ENCODE peak calls at places on chromosomes 3 and 15, in four cellular contexts. One of them, this sample, is unnamed.

GRCh38 chr15:36601497-36601932 is 22.1 kb downstream of the CDIN1 start:
- DNase-seq in HepG2: no peak
- DNase-seq in K562: no peak
- DNase-seq in GM12878: no peak
- DNase-seq in this sample: no peak

GRCh38 chr15:78243491-78243941 is 9.2 kb upstream of the ACSBG1 start:
- DNase-seq in HepG2: no peak
- DNase-seq in K562: peak; percentile 46
- DNase-seq in GM12878: no peak
- DNase-seq in this sample: peak; percentile 66

GRCh38 chr3:129749692-129750091 is 143.2 kb upstream of the PLXND1 start:
- DNase-seq in HepG2: no peak
- DNase-seq in K562: no peak
- DNase-seq in GM12878: no peak
- DNase-seq in this sample: no peak

GRCh38 chr15:89052474-89052873 is 35.8 kb upstream of the ABHD2 start:
- DNase-seq in HepG2: no peak
- DNase-seq in K562: no peak
- DNase-seq in GM12878: no peak
- DNase-seq in this sample: no peak

GRCh38 chr3:55166577-55167555 is 239.0 kb upstream of the LRTM1 start:
- DNase-seq in HepG2: no peak
- DNase-seq in K562: no peak
- DNase-seq in GM12878: peak; percentile 15
- DNase-seq in this sample: no peak

GRCh38 chr15:26294062-26294689 is 431.0 kb upstream of the ATP10A start:
- DNase-seq in HepG2: no peak
- DNase-seq in K562: no peak
- DNase-seq in GM12878: no peak
- DNase-seq in this sample: peak; percentile 61

GRCh38 chr3:126031981-126032471 is 51.9 kb downstream of the SLC41A3 start:
- DNase-seq in HepG2: no peak
- DNase-seq in K562: no peak
- DNase-seq in GM12878: no peak
- DNase-seq in this sample: no peak

GRCh38 chr3:8732413-8732812 is 1.2 kb upstream of the CAV3 start:
- DNase-seq in HepG2: no peak
- DNase-seq in K562: no peak
- DNase-seq in GM12878: no peak
- DNase-seq in this sample: no peak

GRCh38 chr15:40776537-40777141 is 6.9 kb downstream of the C15orf62 start:
- DNase-seq in HepG2: no peak
- DNase-seq in K562: no peak
- DNase-seq in GM12878: no peak
- DNase-seq in this sample: no peak

GRCh38 chr15:79452244-79453051 is 20.3 kb downstream of the MINAR1 start:
- DNase-seq in HepG2: no peak
- DNase-seq in K562: no peak
- DNase-seq in GM12878: no peak
- DNase-seq in this sample: no peak

GRCh38 chr3:194773216-194773615 is 87.5 kb downstream of the FAM43A start:
- DNase-seq in HepG2: no peak
- DNase-seq in K562: no peak
- DNase-seq in GM12878: no peak
- DNase-seq in this sample: no peak

GRCh38 chr15:90126457-90127435 is 24.5 kb upstream of the IDH2 start:
- DNase-seq in HepG2: peak; percentile 64
- DNase-seq in K562: no peak
- DNase-seq in GM12878: no peak
- DNase-seq in this sample: peak; percentile 83

GRCh38 chr15:68812596-68813548 is 7.8 kb downstream of the ANP32A start:
- DNase-seq in HepG2: no peak
- DNase-seq in K562: no peak
- DNase-seq in GM12878: no peak
- DNase-seq in this sample: no peak

GRCh38 chr15:101608182-101608581 is 44.0 kb downstream of the TM2D3 start:
- DNase-seq in HepG2: no peak
- DNase-seq in K562: no peak
- DNase-seq in GM12878: no peak
- DNase-seq in this sample: no peak

GRCh38 chr15:77036537-77037474 is 34.1 kb downstream of the TSPAN3 start:
- DNase-seq in HepG2: no peak
- DNase-seq in K562: no peak
- DNase-seq in GM12878: no peak
- DNase-seq in this sample: no peak

GRCh38 chr15:28182731-28183130 is 83.6 kb upstream of the OCA2 start:
- DNase-seq in HepG2: no peak
- DNase-seq in K562: no peak
- DNase-seq in GM12878: no peak
- DNase-seq in this sample: no peak

GRCh38 chr3:131526801-131527347 is 24.1 kb upstream of the MRPL3 start:
- DNase-seq in HepG2: peak; percentile 32
- DNase-seq in K562: peak; percentile 57
- DNase-seq in GM12878: no peak
- DNase-seq in this sample: peak; percentile 91

GRCh38 chr3:195069501-195070251 is 201.3 kb downstream of the XXYLT1 start:
- DNase-seq in HepG2: no peak
- DNase-seq in K562: no peak
- DNase-seq in GM12878: no peak
- DNase-seq in this sample: no peak

GRCh38 chr3:185630182-185630622 is 44.1 kb downstream of the SENP2 start:
- DNase-seq in HepG2: no peak
- DNase-seq in K562: no peak
- DNase-seq in GM12878: no peak
- DNase-seq in this sample: no peak

GRCh38 chr3:33115024-33115768 is 1.4 kb downstream of the CRTAP start:
- DNase-seq in HepG2: no peak
- DNase-seq in K562: peak; percentile 65
- DNase-seq in GM12878: no peak
- DNase-seq in this sample: no peak

GRCh38 chr3:152209060-152209459 is 59.7 kb upstream of the MBNL1 start:
- DNase-seq in HepG2: peak; percentile 2
- DNase-seq in K562: no peak
- DNase-seq in GM12878: no peak
- DNase-seq in this sample: no peak

GRCh38 chr3:12556723-12557471 is at the start of gene MKRN2:
- DNase-seq in HepG2: peak; percentile 64
- DNase-seq in K562: peak; percentile 93
- DNase-seq in GM12878: peak; percentile 33
- DNase-seq in this sample: peak; percentile 86

GRCh38 chr3:12557472-12558105 is 702 bp downstream of the MKRN2 start:
- DNase-seq in HepG2: peak; percentile 49
- DNase-seq in K562: peak; percentile 41
- DNase-seq in GM12878: no peak
- DNase-seq in this sample: no peak

GRCh38 chr3:12549971-12550760 is 4.9 kb upstream of the MKRN2OS start:
- DNase-seq in HepG2: no peak
- DNase-seq in K562: no peak
- DNase-seq in GM12878: no peak
- DNase-seq in this sample: no peak

GRCh38 chr3:12556243-12556722 is 604 bp upstream of the MKRN2 start:
- DNase-seq in HepG2: no peak
- DNase-seq in K562: no peak
- DNase-seq in GM12878: no peak
- DNase-seq in this sample: no peak

DNA sequence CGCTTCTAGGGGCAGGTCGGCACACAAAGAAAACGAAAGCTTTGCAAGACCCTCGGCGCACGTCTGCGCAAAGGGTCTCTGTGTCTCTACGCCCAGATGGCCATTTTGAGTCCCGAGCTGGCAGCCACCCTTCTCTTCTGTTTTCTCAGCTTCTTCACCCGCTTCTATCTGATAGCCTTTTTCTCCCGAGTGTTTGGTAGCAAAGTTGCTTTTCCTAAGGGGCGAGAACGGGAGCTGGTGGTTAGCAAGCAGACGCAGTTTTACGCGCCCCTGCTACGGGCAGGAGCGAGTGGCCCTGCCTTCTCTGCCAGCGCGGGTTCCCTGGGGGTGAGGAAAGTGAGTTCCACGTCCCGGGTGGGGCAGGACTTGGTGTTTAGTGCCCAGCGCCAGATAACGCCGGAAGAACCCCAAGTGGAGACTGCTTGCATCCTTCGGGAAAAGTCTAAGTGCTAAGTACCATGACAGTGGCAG is 2.9 kb upstream of the MKRN2 start:
- DNase-seq in HepG2: no peak
- DNase-seq in K562: no peak
- DNase-seq in GM12878: no peak
- DNase-seq in this sample: no peak
- TF ChIP-seq ATF3 in HepG2: no peak
- TF ChIP-seq ATF3 in K562: no peak
- TF ChIP-seq ATF3 in GM12878: no peak
- TF ChIP-seq ATF3 in this sample: no peak

GRCh38 chr15:50458301-50458700 is 34.1 kb downstream of the USP8 start:
- DNase-seq in HepG2: no peak
- DNase-seq in K562: no peak
- DNase-seq in GM12878: no peak
- DNase-seq in this sample: no peak

GRCh38 chr15:50463423-50464358 is 39.5 kb downstream of the USP8 start:
- DNase-seq in HepG2: peak; percentile 12
- DNase-seq in K562: no peak
- DNase-seq in GM12878: no peak
- DNase-seq in this sample: no peak

GRCh38 chr15:50452927-50453326 is 28.7 kb downstream of the USP8 start:
- DNase-seq in HepG2: no peak
- DNase-seq in K562: no peak
- DNase-seq in GM12878: no peak
- DNase-seq in this sample: no peak

DNA sequence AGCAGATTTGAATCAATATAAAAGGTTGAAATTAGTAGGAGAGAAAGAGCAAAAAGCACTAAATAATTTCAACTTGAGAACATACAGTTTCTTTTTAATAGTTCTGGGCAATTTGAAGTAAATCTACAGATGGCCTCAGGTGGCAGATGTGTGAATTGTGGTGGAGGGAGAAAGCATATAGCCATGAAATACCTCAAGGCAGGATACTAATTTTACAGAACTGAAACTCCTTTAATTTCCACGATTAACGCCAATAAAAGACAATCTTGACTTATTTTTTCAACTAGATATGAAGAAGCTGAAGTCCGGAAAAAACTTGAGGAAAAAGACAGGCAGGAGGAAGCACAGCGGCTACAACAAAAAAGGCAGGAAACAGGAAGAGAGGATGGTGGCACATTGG is 34.5 kb downstream of the USP8 start:
- DNase-seq in HepG2: no peak
- DNase-seq in K562: no peak
- DNase-seq in GM12878: no peak
- DNase-seq in this sample: no peak
- TF ChIP-seq CREM in HepG2: no peak
- TF ChIP-seq CREM in K562: no peak
- TF ChIP-seq CREM in GM12878: no peak
- TF ChIP-seq CREM in this sample: no peak

GRCh38 chr3:133514418-133514817 is 59.1 kb upstream of the CDV3 start:
- DNase-seq in HepG2: no peak
- DNase-seq in K562: no peak
- DNase-seq in GM12878: no peak
- DNase-seq in this sample: no peak
- TF ChIP-seq ATF3 in HepG2: no peak
- TF ChIP-seq ATF3 in K562: no peak
- TF ChIP-seq ATF3 in GM12878: no peak
- TF ChIP-seq ATF3 in this sample: no peak

GRCh38 chr3:12536423-12536822 is 8.9 kb downstream of the MKRN2OS start:
- DNase-seq in HepG2: no peak
- DNase-seq in K562: no peak
- DNase-seq in GM12878: no peak
- DNase-seq in this sample: no peak
- TF ChIP-seq CREM in HepG2: no peak
- TF ChIP-seq CREM in K562: no peak
- TF ChIP-seq CREM in GM12878: no peak
- TF ChIP-seq CREM in this sample: no peak

GRCh38 chr3:142952272-142953193 is 10.9 kb downstream of the PAQR9 start:
- DNase-seq in HepG2: no peak
- DNase-seq in K562: no peak
- DNase-seq in GM12878: no peak
- DNase-seq in this sample: no peak

GRCh38 chr3:142947799-142948575 is 15.5 kb downstream of the PAQR9 start:
- DNase-seq in HepG2: no peak
- DNase-seq in K562: peak; percentile 30
- DNase-seq in GM12878: no peak
- DNase-seq in this sample: no peak

GRCh38 chr3:142953443-142953842 is 10.0 kb downstream of the PAQR9 start:
- DNase-seq in HepG2: no peak
- DNase-seq in K562: no peak
- DNase-seq in GM12878: no peak
- DNase-seq in this sample: no peak

GRCh38 chr3:142950972-142951371 is 12.5 kb downstream of the PAQR9 start:
- DNase-seq in HepG2: no peak
- DNase-seq in K562: no peak
- DNase-seq in GM12878: no peak
- DNase-seq in this sample: no peak

GRCh38 chr3:142951814-142952213 is 11.7 kb downstream of the PAQR9 start:
- DNase-seq in HepG2: no peak
- DNase-seq in K562: no peak
- DNase-seq in GM12878: no peak
- DNase-seq in this sample: no peak
- TF ChIP-seq ATF3 in HepG2: no peak
- TF ChIP-seq ATF3 in K562: no peak
- TF ChIP-seq ATF3 in GM12878: no peak
- TF ChIP-seq ATF3 in this sample: no peak

GRCh38 chr3:14372587-14372986 is 29.8 kb upstream of the SLC6A6 start:
- DNase-seq in HepG2: no peak
- DNase-seq in K562: no peak
- DNase-seq in GM12878: no peak
- DNase-seq in this sample: no peak

GRCh38 chr3:14374444-14374883 is 27.9 kb upstream of the SLC6A6 start:
- DNase-seq in HepG2: no peak
- DNase-seq in K562: no peak
- DNase-seq in GM12878: no peak
- DNase-seq in this sample: no peak

GRCh38 chr3:14371573-14372474 is 30.6 kb upstream of the SLC6A6 start:
- DNase-seq in HepG2: peak; percentile 76
- DNase-seq in K562: peak; percentile 93
- DNase-seq in GM12878: no peak
- DNase-seq in this sample: no peak

GRCh38 chr3:14375192-14375591 is 27.2 kb upstream of the SLC6A6 start:
- DNase-seq in HepG2: no peak
- DNase-seq in K562: no peak
- DNase-seq in GM12878: no peak
- DNase-seq in this sample: no peak

GRCh38 chr3:14373753-14374376 is 28.5 kb upstream of the SLC6A6 start:
- DNase-seq in HepG2: no peak
- DNase-seq in K562: no peak
- DNase-seq in GM12878: no peak
- DNase-seq in this sample: no peak
- TF ChIP-seq CREM in HepG2: no peak
- TF ChIP-seq CREM in K562: no peak
- TF ChIP-seq CREM in GM12878: no peak
- TF ChIP-seq CREM in this sample: no peak